ENCODE peak calls at places on chromosomes 13 and 19, in four cellular contexts. One of them, this sample, is unnamed.

GRCh38 chr13:41008349-41008980 is 10.7 kb downstream of the ELF1 start:
- DNase-seq in glutamatergic neuron: no peak
- DNase-seq in A549: peak
- DNase-seq in neural progenitor cell: no peak
- DNase-seq in this sample: no peak

GRCh38 chr13:100535401-100536135 is 53.0 kb downstream of the GGACT start:
- DNase-seq in glutamatergic neuron: no peak
- DNase-seq in A549: no peak
- DNase-seq in neural progenitor cell: no peak
- DNase-seq in this sample: no peak

GRCh38 chr19:37855098-37855497 is 51.3 kb downstream of the WDR87 start:
- DNase-seq in glutamatergic neuron: no peak
- DNase-seq in A549: no peak
- DNase-seq in neural progenitor cell: no peak
- DNase-seq in this sample: no peak

GRCh38 chr19:51695702-51696315 is 2.7 kb downstream of the SPACA6 start:
- DNase-seq in glutamatergic neuron: no peak
- DNase-seq in A549: no peak
- DNase-seq in neural progenitor cell: no peak
- DNase-seq in this sample: no peak

GRCh38 chr13:71856548-71856947 is 10.5 kb downstream of the DACH1 start:
- DNase-seq in glutamatergic neuron: no peak
- DNase-seq in A549: no peak
- DNase-seq in neural progenitor cell: no peak
- DNase-seq in this sample: no peak

GRCh38 chr13:89554801-89555200 is 1792.7 kb upstream of the MIR17HG start:
- DNase-seq in glutamatergic neuron: no peak
- DNase-seq in A549: no peak
- DNase-seq in neural progenitor cell: no peak
- DNase-seq in this sample: no peak

GRCh38 chr19:56748443-56748842 is 76.9 kb upstream of the ZNF835 start:
- DNase-seq in glutamatergic neuron: no peak
- DNase-seq in A549: peak
- DNase-seq in neural progenitor cell: no peak
- DNase-seq in this sample: peak

GRCh38 chr19:48102870-48103751 is 7.5 kb downstream of the PLA2G4C start:
- DNase-seq in glutamatergic neuron: peak
- DNase-seq in A549: peak
- DNase-seq in neural progenitor cell: peak
- DNase-seq in this sample: peak

GRCh38 chr13:108915634-108916497 is 286.5 kb downstream of the MYO16 start:
- DNase-seq in glutamatergic neuron: no peak
- DNase-seq in A549: peak
- DNase-seq in neural progenitor cell: no peak
- DNase-seq in this sample: peak